ENCODE peak calls at places on chromosomes 3 and 15, in four cellular contexts. H is osteoblast; D is nucleus accumbens; K is CD4-positive, alpha-beta T cell. X is an unnamed sample.

GRCh38 chr15:101526021-101526420 is 36.5 kb upstream of the PCSK6 start:
- DNase-seq in H (peak; percentile 62), K (no peak), D (no peak), X (no peak)

GRCh38 chr3:184260571-184261269 is 633 bp downstream of the CAMK2N2 start:
- DNase-seq in H (peak; percentile 88), K (no peak), D (no peak), X (no peak)

GRCh38 chr3:40179016-40179415 is 130.5 kb upstream of the EIF1B start:
- DNase-seq in D (peak; percentile 74), K (peak; percentile 39), H (no peak), X (peak; percentile 73)

GRCh38 chr3:71606582-71606981 is 23.1 kb upstream of the FOXP1 start:
- DNase-seq in D (no peak), H (no peak), K (no peak), X (no peak)

GRCh38 chr3:111737056-111737711 is 121.9 kb upstream of the PHLDB2 start:
- DNase-seq in K (no peak), H (no peak), D (no peak), X (no peak)

GRCh38 chr15:35783203-35783602 is 237.2 kb upstream of the DPH6 start:
- DNase-seq in H (no peak), K (no peak), D (no peak), X (no peak)

GRCh38 chr3:128317698-128318231 is 148.9 kb downstream of the DNAJB8 start:
- DNase-seq in K (no peak), D (no peak), H (no peak), X (no peak)

GRCh38 chr3:148601766-148602685 is 95.7 kb upstream of the AGTR1 start:
- DNase-seq in K (no peak), D (no peak), H (no peak), X (no peak)

GRCh38 chr15:73571346-73571745 is 61.8 kb downstream of the NPTN start:
- DNase-seq in D (peak; percentile 14), K (no peak), H (peak; percentile 54), X (no peak)

GRCh38 chr3:1082024-1082633 is 10.7 kb upstream of the CNTN6 start:
- DNase-seq in D (no peak), H (no peak), K (no peak), X (no peak)

GRCh38 chr15:58546635-58547627 is 115.1 kb downstream of the LIPC start:
- DNase-seq in D (no peak), K (no peak), H (peak; percentile 96), X (peak; percentile 79)

GRCh38 chr15:34584321-34584668 is 844 bp upstream of the GOLGA8B start:
- DNase-seq in H (no peak), D (no peak), K (no peak), X (peak; percentile 35)

GRCh38 chr15:63498815-63499549 is 5.4 kb upstream of the USP3 start:
- DNase-seq in H (no peak), K (no peak), D (no peak), X (no peak)

GRCh38 chr3:187318819-187319616 is 27.5 kb upstream of the MASP1 start:
- DNase-seq in H (no peak), K (peak; percentile 25), D (peak; percentile 5), X (peak; percentile 52)

GRCh38 chr15:87477759-87478687 is 778.5 kb downstream of the NTRK3 start:
- DNase-seq in K (no peak), D (peak; percentile 63), H (peak; percentile 86), X (no peak)

GRCh38 chr15:90540768-90541167 is 11.0 kb downstream of the CRTC3 start:
- DNase-seq in K (no peak), D (no peak), H (no peak), X (no peak)

GRCh38 chr15:63426552-63426951 is 44.9 kb upstream of the CA12 start:
- DNase-seq in K (no peak), H (no peak), D (no peak), X (no peak)

X was measured in right lobe of liver.